ENCODE peak calls at places on chromosomes 7 and 10, in six cellular contexts. D is PC-3, Z is tibial artery, F is ecto neural progenitor cell, N is HepG2, E is dermis microvascular lymphatic vessel endothelial cell. L is an unnamed sample.

GRCh38 chr7:77684030-77684429 is 12.2 kb upstream of the RSBN1L start:
- DNase-seq in E (peak; percentile 84), N (no peak), Z (peak; percentile 73), F (no peak), D (no peak), L (no peak)

GRCh38 chr10:48224979-48225560 is 49.4 kb downstream of the FRMPD2 start:
- DNase-seq in F (no peak), Z (no peak), N (no peak), D (no peak), E (peak; percentile 25), L (no peak)

GRCh38 chr10:127175357-127176110 is 20.9 kb downstream of the INSYN2A start:
- DNase-seq in Z (no peak), N (no peak), D (no peak), F (no peak), E (no peak), L (no peak)

GRCh38 chr10:73287441-73287840 is 35.0 kb upstream of the MRPS16 start:
- DNase-seq in Z (no peak), F (no peak), E (no peak), N (no peak), D (no peak), L (no peak)

GRCh38 chr7:120272896-120273475 is at the start of gene KCND2:
- DNase-seq in Z (no peak), N (no peak), D (no peak), F (peak; percentile 64), E (no peak), L (no peak)

GRCh38 chr10:114470956-114471905 is 66.9 kb upstream of the AFAP1L2 start:
- DNase-seq in N (peak; percentile 65), D (peak; percentile 70), F (peak; percentile 59), Z (no peak), E (peak; percentile 84), L (no peak)

GRCh38 chr10:44993922-44994751 is 6.6 kb upstream of the ZNF22 start:
- DNase-seq in N (peak; percentile 52), E (no peak), D (no peak), Z (no peak), F (peak; percentile 36), L (no peak)

GRCh38 chr10:2866569-2866968 is 200.8 kb upstream of the PFKP start:
- DNase-seq in E (no peak), F (no peak), N (no peak), D (no peak), Z (no peak), L (no peak)

GRCh38 chr10:31034041-31034918 is 2.6 kb upstream of the ZNF438 start:
- DNase-seq in D (peak; percentile 77), N (no peak), E (peak; percentile 40), Z (no peak), F (no peak), L (no peak)

GRCh38 chr10:84054743-84055142 is 84.6 kb upstream of the GHITM start:
- DNase-seq in E (no peak), N (no peak), Z (no peak), D (no peak), F (no peak), L (no peak)

GRCh38 chr10:77415311-77415960 is 222.2 kb downstream of the KCNMA1 start:
- DNase-seq in E (no peak), Z (no peak), N (no peak), F (no peak), D (no peak), L (no peak)

GRCh38 chr10:48533951-48534720 is 70.7 kb downstream of the ARHGAP22 start:
- DNase-seq in F (peak; percentile 25), Z (no peak), D (no peak), N (no peak), E (no peak), L (no peak)

GRCh38 chr10:99345350-99345749 is 16.2 kb downstream of the CNNM1 start:
- DNase-seq in N (no peak), E (no peak), F (no peak), D (peak; percentile 67), Z (no peak), L (no peak)

GRCh38 chr10:8159628-8160165 is 105.2 kb downstream of the GATA3 start:
- DNase-seq in N (no peak), F (no peak), Z (no peak), E (no peak), D (peak; percentile 86), L (no peak)

GRCh38 chr10:93458821-93459257 is 23.3 kb downstream of the MYOF start:
- DNase-seq in F (no peak), Z (peak; percentile 92), D (peak; percentile 96), N (peak; percentile 55), E (peak; percentile 97), L (no peak)

GRCh38 chr7:26280723-26281122 is 10.9 kb upstream of the SNX10 start:
- DNase-seq in F (no peak), E (no peak), D (no peak), Z (no peak), N (no peak), L (no peak)

GRCh38 chr7:142488234-142488633 is 230.4 kb upstream of the PRSS58 start:
- DNase-seq in D (no peak), N (no peak), F (no peak), Z (no peak), E (no peak), L (no peak)

GRCh38 chr7:38855867-38856266 is 53.1 kb downstream of the VPS41 start:
- DNase-seq in N (no peak), E (no peak), F (no peak), D (no peak), Z (no peak), L (no peak)

L was measured in CD14-positive monocyte.